ENCODE peak calls at places on chromosomes 1 and 21, in seven cellular contexts. C is NCI-H345, V is H54, K is SK-MEL-5, B is T follicular helper cell, J is HEK293T, Z is amniotic epithelial cell. P is an unnamed sample.

GRCh38 chr1:117388328-117388727 is 21.1 kb downstream of the MAN1A2 start:
- DNase-seq in J (no peak), C (no peak), K (no peak), V (no peak), B (no peak), Z (no peak), P (no peak)

GRCh38 chr1:97433520-97434175 is 487.2 kb downstream of the DPYD start:
- DNase-seq in J (no peak), V (no peak), Z (peak), C (no peak), K (no peak), B (no peak), P (no peak)

GRCh38 chr1:192858456-192858855 is 49.6 kb downstream of the RGS2 start:
- DNase-seq in K (no peak), Z (no peak), J (no peak), C (no peak), B (no peak), V (no peak), P (no peak)

GRCh38 chr1:36093919-36094318 is 5.2 kb downstream of the ADPRS start:
- DNase-seq in Z (no peak), K (peak), C (no peak), B (no peak), V (no peak), J (no peak), P (no peak)

GRCh38 chr1:31095298-31095981 is 29.9 kb upstream of the PUM1 start:
- DNase-seq in B (no peak), J (no peak), Z (peak), V (no peak), K (no peak), C (no peak), P (no peak)

GRCh38 chr1:17405898-17406759 is 33.3 kb downstream of the RCC2 start:
- DNase-seq in C (peak), V (peak), K (peak), Z (peak), B (no peak), J (peak), P (peak)

GRCh38 chr1:5643360-5644090 is 348.7 kb downstream of the NPHP4 start:
- DNase-seq in K (no peak), C (no peak), J (no peak), B (no peak), V (no peak), Z (no peak), P (no peak)

GRCh38 chr1:173861731-173862145 is 6.1 kb downstream of the GAS5 start:
- DNase-seq in J (no peak), Z (no peak), B (no peak), K (no peak), C (no peak), V (no peak), P (no peak)

GRCh38 chr21:29299906-29300546 is 1.3 kb downstream of the BACH1 start:
- DNase-seq in V (peak), B (peak), J (peak), Z (peak), C (peak), K (peak), P (peak)